ENCODE peak calls at places on chromosomes 7 and 10, in seven cellular contexts. One of them, this sample, is unnamed.

GRCh38 chr7:122518488-122518887 is 180.4 kb downstream of the RNF133 start:
- DNase-seq in IMR-90: no peak
- DNase-seq in left ventricle myocardium inferior: no peak
- DNase-seq in cardiac muscle cell: no peak
- DNase-seq in fibroblast of lung: no peak
- DNase-seq in endodermal cell: no peak
- DNase-seq in PC-9: no peak
- DNase-seq in this sample: no peak

GRCh38 chr7:30023524-30023923 is 3.0 kb downstream of the FKBP14 start:
- DNase-seq in cardiac muscle cell: no peak
- DNase-seq in endodermal cell: no peak
- DNase-seq in left ventricle myocardium inferior: no peak
- DNase-seq in PC-9: no peak
- DNase-seq in fibroblast of lung: no peak
- DNase-seq in IMR-90: no peak
- DNase-seq in this sample: no peak

GRCh38 chr7:105853931-105854419 is 22.4 kb downstream of the ATXN7L1 start:
- DNase-seq in cardiac muscle cell: no peak
- DNase-seq in endodermal cell: no peak
- DNase-seq in fibroblast of lung: no peak
- DNase-seq in PC-9: no peak
- DNase-seq in IMR-90: peak; percentile 23
- DNase-seq in left ventricle myocardium inferior: no peak
- DNase-seq in this sample: peak; percentile 70

GRCh38 chr10:131163444-131163843 is 148.1 kb downstream of the TCERG1L start:
- DNase-seq in endodermal cell: no peak
- DNase-seq in IMR-90: no peak
- DNase-seq in fibroblast of lung: no peak
- DNase-seq in left ventricle myocardium inferior: no peak
- DNase-seq in cardiac muscle cell: no peak
- DNase-seq in PC-9: no peak
- DNase-seq in this sample: no peak

GRCh38 chr7:146864644-146865043 is 748.0 kb downstream of the CNTNAP2 start:
- DNase-seq in PC-9: no peak
- DNase-seq in endodermal cell: peak; percentile 77
- DNase-seq in cardiac muscle cell: no peak
- DNase-seq in IMR-90: no peak
- DNase-seq in fibroblast of lung: no peak
- DNase-seq in left ventricle myocardium inferior: no peak
- DNase-seq in this sample: no peak

GRCh38 chr7:74479961-74480829 is 26.5 kb downstream of the GTF2IRD1 start:
- DNase-seq in IMR-90: peak; percentile 93
- DNase-seq in left ventricle myocardium inferior: peak; percentile 85
- DNase-seq in PC-9: no peak
- DNase-seq in cardiac muscle cell: peak; percentile 96
- DNase-seq in fibroblast of lung: peak; percentile 92
- DNase-seq in endodermal cell: peak; percentile 88
- DNase-seq in this sample: peak; percentile 90

GRCh38 chr10:14757996-14758395 is 16.7 kb downstream of the FAM107B start:
- DNase-seq in PC-9: no peak
- DNase-seq in left ventricle myocardium inferior: no peak
- DNase-seq in cardiac muscle cell: no peak
- DNase-seq in fibroblast of lung: no peak
- DNase-seq in IMR-90: no peak
- DNase-seq in endodermal cell: no peak
- DNase-seq in this sample: no peak

GRCh38 chr10:78925800-78926319 is 142.9 kb upstream of the ZMIZ1 start:
- DNase-seq in PC-9: peak; percentile 56
- DNase-seq in endodermal cell: no peak
- DNase-seq in IMR-90: peak; percentile 98
- DNase-seq in fibroblast of lung: peak; percentile 98
- DNase-seq in left ventricle myocardium inferior: no peak
- DNase-seq in cardiac muscle cell: no peak
- DNase-seq in this sample: peak; percentile 94

GRCh38 chr7:151850484-151851159 is 26.3 kb downstream of the PRKAG2 start:
- DNase-seq in IMR-90: no peak
- DNase-seq in fibroblast of lung: no peak
- DNase-seq in cardiac muscle cell: no peak
- DNase-seq in endodermal cell: no peak
- DNase-seq in PC-9: no peak
- DNase-seq in left ventricle myocardium inferior: peak; percentile 11
- DNase-seq in this sample: no peak

GRCh38 chr7:92973964-92974363 is 137.6 kb upstream of the CDK6 start:
- DNase-seq in IMR-90: peak; percentile 64
- DNase-seq in left ventricle myocardium inferior: no peak
- DNase-seq in cardiac muscle cell: no peak
- DNase-seq in endodermal cell: no peak
- DNase-seq in PC-9: no peak
- DNase-seq in fibroblast of lung: peak; percentile 84
- DNase-seq in this sample: peak; percentile 65

GRCh38 chr7:77475181-77475580 is 59.0 kb upstream of the GSAP start:
- DNase-seq in endodermal cell: no peak
- DNase-seq in PC-9: no peak
- DNase-seq in left ventricle myocardium inferior: no peak
- DNase-seq in cardiac muscle cell: no peak
- DNase-seq in IMR-90: no peak
- DNase-seq in fibroblast of lung: no peak
- DNase-seq in this sample: no peak

GRCh38 chr7:149880871-149881301 is 7.1 kb downstream of the ATP6V0E2 start:
- DNase-seq in fibroblast of lung: no peak
- DNase-seq in cardiac muscle cell: no peak
- DNase-seq in IMR-90: no peak
- DNase-seq in endodermal cell: peak; percentile 30
- DNase-seq in left ventricle myocardium inferior: peak; percentile 79
- DNase-seq in PC-9: no peak
- DNase-seq in this sample: no peak

GRCh38 chr7:96017877-96018276 is 245.5 kb downstream of the DYNC1I1 start:
- DNase-seq in endodermal cell: peak; percentile 67
- DNase-seq in PC-9: no peak
- DNase-seq in fibroblast of lung: no peak
- DNase-seq in cardiac muscle cell: no peak
- DNase-seq in left ventricle myocardium inferior: no peak
- DNase-seq in IMR-90: no peak
- DNase-seq in this sample: no peak

GRCh38 chr7:159031135-159031701 is 113.4 kb downstream of the VIPR2 start:
- DNase-seq in fibroblast of lung: no peak
- DNase-seq in endodermal cell: peak; percentile 79
- DNase-seq in IMR-90: no peak
- DNase-seq in PC-9: no peak
- DNase-seq in left ventricle myocardium inferior: peak; percentile 78
- DNase-seq in cardiac muscle cell: no peak
- DNase-seq in this sample: no peak

GRCh38 chr10:70617798-70618568 is 15.4 kb upstream of the PRF1 start:
- DNase-seq in cardiac muscle cell: no peak
- DNase-seq in left ventricle myocardium inferior: no peak
- DNase-seq in fibroblast of lung: peak; percentile 96
- DNase-seq in PC-9: no peak
- DNase-seq in IMR-90: peak; percentile 44
- DNase-seq in endodermal cell: no peak
- DNase-seq in this sample: peak; percentile 65

GRCh38 chr10:44233561-44234470 is 151.1 kb downstream of the CXCL12 start:
- DNase-seq in PC-9: no peak
- DNase-seq in cardiac muscle cell: peak; percentile 91
- DNase-seq in IMR-90: no peak
- DNase-seq in fibroblast of lung: peak; percentile 65
- DNase-seq in endodermal cell: peak; percentile 95
- DNase-seq in left ventricle myocardium inferior: peak; percentile 68
- DNase-seq in this sample: no peak

GRCh38 chr7:117470777-117471176 is 9.0 kb upstream of the CFTR start:
- DNase-seq in endodermal cell: no peak
- DNase-seq in PC-9: no peak
- DNase-seq in IMR-90: no peak
- DNase-seq in cardiac muscle cell: no peak
- DNase-seq in fibroblast of lung: no peak
- DNase-seq in left ventricle myocardium inferior: peak; percentile 75
- DNase-seq in this sample: no peak

GRCh38 chr7:75536940-75537538 is 44.9 kb downstream of the SPDYE5 start:
- DNase-seq in endodermal cell: no peak
- DNase-seq in cardiac muscle cell: no peak
- DNase-seq in fibroblast of lung: no peak
- DNase-seq in PC-9: no peak
- DNase-seq in left ventricle myocardium inferior: no peak
- DNase-seq in IMR-90: no peak
- DNase-seq in this sample: no peak

GRCh38 chr7:108000875-108001758 is 1.8 kb downstream of the LAMB1 start:
- DNase-seq in cardiac muscle cell: peak; percentile 30
- DNase-seq in PC-9: no peak
- DNase-seq in left ventricle myocardium inferior: peak; percentile 58
- DNase-seq in fibroblast of lung: peak; percentile 46
- DNase-seq in IMR-90: peak; percentile 30
- DNase-seq in endodermal cell: peak; percentile 91
- DNase-seq in this sample: no peak

GRCh38 chr10:77702166-77702565 is 64.6 kb upstream of the KCNMA1 start:
- DNase-seq in IMR-90: peak; percentile 94
- DNase-seq in PC-9: no peak
- DNase-seq in left ventricle myocardium inferior: no peak
- DNase-seq in cardiac muscle cell: no peak
- DNase-seq in fibroblast of lung: peak; percentile 90
- DNase-seq in endodermal cell: no peak
- DNase-seq in this sample: peak; percentile 76

GRCh38 chr10:12566161-12567115 is 217.1 kb downstream of the CAMK1D start:
- DNase-seq in endodermal cell: no peak
- DNase-seq in IMR-90: peak; percentile 52
- DNase-seq in left ventricle myocardium inferior: peak; percentile 28
- DNase-seq in cardiac muscle cell: no peak
- DNase-seq in fibroblast of lung: peak; percentile 77
- DNase-seq in PC-9: no peak
- DNase-seq in this sample: peak; percentile 38

GRCh38 chr10:117535752-117536358 is 6.7 kb upstream of the EMX2 start:
- DNase-seq in PC-9: no peak
- DNase-seq in left ventricle myocardium inferior: no peak
- DNase-seq in endodermal cell: no peak
- DNase-seq in cardiac muscle cell: no peak
- DNase-seq in fibroblast of lung: no peak
- DNase-seq in IMR-90: no peak
- DNase-seq in this sample: no peak

GRCh38 chr10:117536359-117536861 is 6.1 kb upstream of the EMX2 start:
- DNase-seq in PC-9: no peak
- DNase-seq in endodermal cell: peak; percentile 63
- DNase-seq in left ventricle myocardium inferior: no peak
- DNase-seq in fibroblast of lung: no peak
- DNase-seq in IMR-90: no peak
- DNase-seq in cardiac muscle cell: no peak
- DNase-seq in this sample: no peak

GRCh38 chr10:117536862-117537435 is 5.6 kb upstream of the EMX2 start:
- DNase-seq in IMR-90: no peak
- DNase-seq in endodermal cell: peak; percentile 82
- DNase-seq in cardiac muscle cell: no peak
- DNase-seq in left ventricle myocardium inferior: no peak
- DNase-seq in fibroblast of lung: no peak
- DNase-seq in PC-9: no peak
- DNase-seq in this sample: no peak

GRCh38 chr10:117537904-117538524 is 4.5 kb upstream of the EMX2 start:
- DNase-seq in left ventricle myocardium inferior: no peak
- DNase-seq in cardiac muscle cell: no peak
- DNase-seq in endodermal cell: peak; percentile 61
- DNase-seq in IMR-90: no peak
- DNase-seq in fibroblast of lung: no peak
- DNase-seq in PC-9: no peak
- DNase-seq in this sample: peak; percentile 68

GRCh38 chr10:117537436-117537903 is 5.1 kb upstream of the EMX2 start:
- DNase-seq in endodermal cell: peak; percentile 74
- DNase-seq in PC-9: peak; percentile 4
- DNase-seq in IMR-90: no peak
- DNase-seq in fibroblast of lung: no peak
- DNase-seq in left ventricle myocardium inferior: no peak
- DNase-seq in cardiac muscle cell: peak; percentile 69
- DNase-seq in this sample: no peak
- TF ChIP-seq CTCF in endodermal cell: peak; percentile 86
- TF ChIP-seq CTCF in PC-9: no peak
- TF ChIP-seq CTCF in IMR-90: peak; percentile 67
- TF ChIP-seq CTCF in fibroblast of lung: peak; percentile 45
- TF ChIP-seq CTCF in left ventricle myocardium inferior: peak; percentile 83
- TF ChIP-seq CTCF in cardiac muscle cell: peak; percentile 59
- TF ChIP-seq CTCF in this sample: peak; percentile 29

GRCh38 chr7:157348548-157348947 is 11.7 kb downstream of the DNAJB6 start:
- DNase-seq in endodermal cell: no peak
- DNase-seq in left ventricle myocardium inferior: no peak
- DNase-seq in fibroblast of lung: no peak
- DNase-seq in cardiac muscle cell: no peak
- DNase-seq in IMR-90: no peak
- DNase-seq in PC-9: no peak
- DNase-seq in this sample: no peak

GRCh38 chr7:157352506-157352905 is 15.7 kb downstream of the DNAJB6 start:
- DNase-seq in cardiac muscle cell: no peak
- DNase-seq in left ventricle myocardium inferior: no peak
- DNase-seq in endodermal cell: no peak
- DNase-seq in IMR-90: no peak
- DNase-seq in PC-9: no peak
- DNase-seq in fibroblast of lung: no peak
- DNase-seq in this sample: no peak

GRCh38 chr7:157347217-157347904 is 10.6 kb downstream of the DNAJB6 start:
- DNase-seq in fibroblast of lung: peak; percentile 89
- DNase-seq in cardiac muscle cell: no peak
- DNase-seq in PC-9: no peak
- DNase-seq in left ventricle myocardium inferior: peak; percentile 29
- DNase-seq in IMR-90: peak; percentile 85
- DNase-seq in endodermal cell: no peak
- DNase-seq in this sample: peak; percentile 81
- H3K4me3 ChIP-seq in fibroblast of lung: no peak overlapping the region
- H3K4me3 ChIP-seq in cardiac muscle cell: no peak overlapping the region
- H3K4me3 ChIP-seq in PC-9: no peak overlapping the region
- H3K4me3 ChIP-seq in left ventricle myocardium inferior: peak overlapping the region; percentile 36
- H3K4me3 ChIP-seq in IMR-90: no peak overlapping the region
- H3K4me3 ChIP-seq in endodermal cell: no peak overlapping the region
- H3K4me3 ChIP-seq in this sample: no peak overlapping the region

DNA sequence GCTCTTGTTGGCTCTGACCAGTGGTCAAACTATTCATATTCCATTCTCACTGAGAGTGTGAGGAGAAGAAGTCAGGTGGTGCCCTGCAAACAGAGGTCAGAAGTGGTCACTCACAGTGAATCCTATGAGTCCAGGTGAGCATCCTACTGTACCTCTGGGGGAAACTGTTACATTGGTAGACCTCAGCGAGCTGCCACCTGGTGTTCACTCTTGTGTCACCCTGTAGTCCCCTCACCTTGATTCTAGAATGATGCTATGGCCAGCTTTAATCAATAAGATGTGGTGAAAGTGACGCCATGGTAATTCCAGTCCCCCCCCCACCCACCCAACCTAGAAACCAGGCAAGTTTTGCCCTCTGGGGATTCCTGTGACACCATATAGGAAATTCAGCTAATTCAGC is 1.2 kb upstream of the AMPH start:
- DNase-seq in endodermal cell: no peak
- DNase-seq in cardiac muscle cell: no peak
- DNase-seq in IMR-90: no peak
- DNase-seq in fibroblast of lung: no peak
- DNase-seq in left ventricle myocardium inferior: no peak
- DNase-seq in PC-9: no peak
- DNase-seq in this sample: no peak
- TF ChIP-seq CTCF in endodermal cell: peak; percentile 70
- TF ChIP-seq CTCF in cardiac muscle cell: no peak
- TF ChIP-seq CTCF in IMR-90: no peak
- TF ChIP-seq CTCF in fibroblast of lung: no peak
- TF ChIP-seq CTCF in left ventricle myocardium inferior: peak; percentile 16
- TF ChIP-seq CTCF in PC-9: no peak
- TF ChIP-seq CTCF in this sample: no peak

GRCh38 chr10:6383099-6383812 is 180.5 kb downstream of the PFKFB3 start:
- DNase-seq in left ventricle myocardium inferior: no peak
- DNase-seq in endodermal cell: no peak
- DNase-seq in fibroblast of lung: peak; percentile 81
- DNase-seq in IMR-90: peak; percentile 84
- DNase-seq in PC-9: no peak
- DNase-seq in cardiac muscle cell: no peak
- DNase-seq in this sample: peak; percentile 66
- H3K4me3 ChIP-seq in left ventricle myocardium inferior: no peak overlapping the region
- H3K4me3 ChIP-seq in endodermal cell: no peak overlapping the region
- H3K4me3 ChIP-seq in fibroblast of lung: no peak overlapping the region
- H3K4me3 ChIP-seq in IMR-90: no peak overlapping the region
- H3K4me3 ChIP-seq in PC-9: no peak overlapping the region
- H3K4me3 ChIP-seq in cardiac muscle cell: no peak overlapping the region
- H3K4me3 ChIP-seq in this sample: no peak overlapping the region